ENCODE peak calls at places on chromosomes 4 and X, in seven cellular contexts. Z, O, F, R, G, D and A are unnamed samples.

GRCh38 chr4:113316879-113317278 is 267.4 kb downstream of the ANK2 start:
- DNase-seq in R (no peak), O (no peak), G (no peak), D (no peak), F (no peak), Z (no peak), A (peak; percentile 14)

GRCh38 chr4:185634066-185634652 is 98.9 kb upstream of the PDLIM3 start:
- DNase-seq in Z (no peak), D (peak; percentile 3), F (no peak), O (no peak), R (no peak), G (peak; percentile 26), A (peak; percentile 16)

GRCh38 chr4:84498203-84499026 is 677 bp downstream of the NKX6-1 start:
- DNase-seq in Z (peak; percentile 50), O (no peak), F (no peak), G (peak; percentile 18), R (peak; percentile 60), D (peak; percentile 46), A (peak; percentile 70)

GRCh38 chr4:40264995-40265909 is 68.4 kb downstream of the RHOH start:
- DNase-seq in G (peak; percentile 38), R (peak; percentile 8), O (no peak), D (no peak), Z (no peak), F (no peak), A (peak; percentile 15)

GRCh38 chrX:1592128-1592862 is 891 bp downstream of the AKAP17A start:
- DNase-seq in R (peak; percentile 26), G (peak; percentile 35), O (no peak), F (no peak), Z (no peak), D (peak; percentile 52), A (no peak)

GRCh38 chr4:3311489-3312171 is 18.8 kb downstream of the RGS12 start:
- DNase-seq in O (no peak), Z (no peak), R (no peak), D (no peak), F (no peak), G (no peak), A (no peak)

GRCh38 chrX:46649421-46650260 is 76.1 kb downstream of the CHST7 start:
- DNase-seq in D (no peak), R (peak; percentile 66), Z (no peak), G (peak; percentile 36), O (no peak), F (no peak), A (peak; percentile 45)

GRCh38 chr4:15695764-15696163 is 7.1 kb upstream of the BST1 start:
- DNase-seq in Z (no peak), D (no peak), G (no peak), F (no peak), O (no peak), R (no peak), A (no peak)

GRCh38 chrX:74420194-74421035 is 878 bp upstream of the SLC16A2 start:
- DNase-seq in R (peak; percentile 83), O (no peak), Z (peak; percentile 33), D (peak; percentile 70), F (no peak), G (peak; percentile 45), A (peak; percentile 78)

GRCh38 chr4:2304877-2305561 is 43.1 kb upstream of the MXD4 start:
- DNase-seq in D (no peak), O (no peak), G (no peak), R (no peak), F (no peak), Z (no peak), A (no peak)

GRCh38 chr4:177391953-177392352 is 50.3 kb downstream of the AGA start:
- DNase-seq in D (no peak), F (no peak), R (no peak), O (no peak), Z (no peak), G (no peak), A (no peak)